ENCODE peak calls at places on chromosomes 1 and 21, in four cellular contexts. F is nephron progenitor cell, H is AG10803, X is transverse colon. J is an unnamed sample.
A peak's percentile ranks its signal among the peaks of the same experiment; 100 is the strongest.

GRCh38 chr1:67650061-67650460 is 34.9 kb upstream of the GADD45A start:
- DNase-seq in F (no peak), H (peak; percentile 26), X (no peak), J (no peak)

GRCh38 chr21:41965447-41966340 is 11.9 kb upstream of the C2CD2 start:
- DNase-seq in F (no peak), H (no peak), X (no peak), J (no peak)

GRCh38 chr1:160837558-160838205 is 25.0 kb downstream of the CD244 start:
- DNase-seq in F (no peak), H (peak; percentile 33), X (peak; percentile 68), J (peak; percentile 68)

GRCh38 chr1:116382321-116382720 is 9.3 kb downstream of the ATP1A1 start:
- DNase-seq in F (no peak), H (no peak), X (no peak), J (no peak)

GRCh38 chr21:42991992-42992740 is 17.8 kb downstream of the PKNOX1 start:
- DNase-seq in F (no peak), H (peak; percentile 88), X (peak; percentile 61), J (no peak)

GRCh38 chr1:162908780-162909179 is 47.8 kb upstream of the CCDC190 start:
- DNase-seq in F (no peak), H (peak; percentile 84), X (no peak), J (no peak)

GRCh38 chr1:245001252-245001651 is 136.9 kb upstream of the HNRNPU start:
- DNase-seq in F (no peak), H (no peak), X (no peak), J (no peak)

GRCh38 chr21:37974081-37974480 is 57.8 kb upstream of the KCNJ6 start:
- DNase-seq in F (no peak), H (peak; percentile 2), X (no peak), J (no peak)

GRCh38 chr1:41672173-41672572 is 187.7 kb upstream of the EDN2 start:
- DNase-seq in F (no peak), H (peak; percentile 47), X (no peak), J (no peak)

GRCh38 chr1:23372481-23372880 is 2.8 kb upstream of the ZNF436 start:
- DNase-seq in F (no peak), H (no peak), X (no peak), J (no peak)

GRCh38 chr1:85297855-85298629 is 21.6 kb upstream of the BCL10 start:
- DNase-seq in F (no peak), H (peak; percentile 98), X (no peak), J (peak; percentile 25)

GRCh38 chr1:116817582-116818064 is 63.4 kb downstream of the CD2 start:
- DNase-seq in F (peak; percentile 26), H (peak; percentile 29), X (peak; percentile 47), J (peak; percentile 57)

GRCh38 chr1:99481391-99481996 is 164.4 kb upstream of the PALMD start:
- DNase-seq in F (peak; percentile 49), H (peak; percentile 61), X (peak; percentile 23), J (peak; percentile 27)

GRCh38 chr1:54968581-54968980 is 11.8 kb upstream of the TMEM61 start:
- DNase-seq in F (no peak), H (peak; percentile 45), X (no peak), J (no peak)

GRCh38 chr1:197557302-197557701 is 218.0 kb downstream of the DENND1B start:
- DNase-seq in F (no peak), H (peak; percentile 7), X (no peak), J (no peak)

GRCh38 chr1:201511925-201512539 is 5.1 kb upstream of the CSRP1 start:
- DNase-seq in F (peak; percentile 56), H (no peak), X (peak; percentile 31), J (no peak)

GRCh38 chr1:116763787-116764465 is 9.7 kb downstream of the CD2 start:
- DNase-seq in F (peak; percentile 30), H (no peak), X (peak; percentile 36), J (peak; percentile 43)

GRCh38 chr1:216598448-216598847 is 124.8 kb downstream of the ESRRG start:
- DNase-seq in F (no peak), H (no peak), X (no peak), J (no peak)

GRCh38 chr1:172449012-172449584 is 5.2 kb upstream of the PIGC start:
- DNase-seq in F (no peak), H (no peak), X (no peak), J (no peak)

GRCh38 chr1:116682641-116683221 is 15.2 kb upstream of the IGSF3 start:
- DNase-seq in F (no peak), H (no peak), X (no peak), J (no peak)

GRCh38 chr1:51714374-51715019 is 97.6 kb downstream of the OSBPL9 start:
- DNase-seq in F (no peak), H (no peak), X (no peak), J (no peak)

GRCh38 chr1:40748841-40749718 is 34.5 kb upstream of the KCNQ4 start:
- DNase-seq in F (no peak), H (no peak), X (no peak), J (no peak)

GRCh38 chr1:216054593-216054992 is 368.7 kb downstream of the USH2A start:
- DNase-seq in F (no peak), H (no peak), X (no peak), J (no peak)

GRCh38 chr21:36079010-36079649 is 9.3 kb downstream of the CBR1 start:
- DNase-seq in F (no peak), H (no peak), X (peak; percentile 61), J (no peak)

GRCh38 chr1:30906631-30907389 is 1.7 kb downstream of the SDC3 start:
- DNase-seq in F (no peak), H (no peak), X (no peak), J (no peak)

GRCh38 chr1:91864017-91864700 is 21.8 kb downstream of the TGFBR3 start:
- DNase-seq in F (no peak), H (peak; percentile 58), X (no peak), J (no peak)

GRCh38 chr1:205015241-205015640 is 27.8 kb upstream of the CNTN2 start:
- DNase-seq in F (no peak), H (no peak), X (no peak), J (no peak)

GRCh38 chr1:92784051-92784638 is 763 bp downstream of the EVI5 start:
- DNase-seq in F (no peak), H (peak; percentile 58), X (peak; percentile 30), J (peak; percentile 4)

GRCh38 chr1:17731460-17731859 is 23.7 kb upstream of the ACTL8 start:
- DNase-seq in F (no peak), H (peak; percentile 4), X (peak; percentile 22), J (no peak)

GRCh38 chr1:84582802-84583587 is 8.8 kb upstream of the CTBS start:
- DNase-seq in F (peak; percentile 14), H (peak; percentile 20), X (no peak), J (no peak)

GRCh38 chr1:106753069-106753468 is 303.4 kb upstream of the PRMT6 start:
- DNase-seq in F (no peak), H (no peak), X (no peak), J (no peak)

GRCh38 chr1:17664322-17664721 is 90.8 kb upstream of the ACTL8 start:
- DNase-seq in F (no peak), H (no peak), X (no peak), J (no peak)